ENCODE peak calls at places on chromosomes 1 and 21, in six cellular contexts. N is cardiac fibroblast, A is suprapubic skin, E is spleen, G is RPMI8226, J is IMR-90. K is an unnamed sample.

GRCh38 chr1:94416901-94417701 is 1.1 kb upstream of the ABCD3 start:
- DNase-seq in N (peak), G (no peak), J (peak), E (no peak), A (no peak), K (peak)

GRCh38 chr1:24541711-24542346 is 14.1 kb upstream of the NCMAP start:
- DNase-seq in E (no peak), N (no peak), A (no peak), J (no peak), G (no peak), K (no peak)

GRCh38 chr1:215710340-215710971 is 143.4 kb downstream of the KCTD3 start:
- DNase-seq in G (peak), J (peak), E (no peak), A (no peak), N (peak), K (peak)

GRCh38 chr1:12359734-12360133 is 129.9 kb downstream of the VPS13D start:
- DNase-seq in G (peak), J (no peak), A (no peak), N (no peak), E (no peak), K (no peak)

GRCh38 chr1:3898994-3899775 is 887 bp downstream of the C1orf174 start:
- DNase-seq in E (peak), N (peak), A (no peak), G (peak), J (no peak), K (no peak)

GRCh38 chr1:61980561-61980960 is 214.1 kb upstream of the L1TD1 start:
- DNase-seq in N (peak), E (no peak), J (no peak), G (no peak), A (no peak), K (peak)

GRCh38 chr1:184114818-184115398 is 63.4 kb downstream of the TSEN15 start:
- DNase-seq in N (no peak), J (no peak), E (no peak), G (no peak), A (no peak), K (no peak)

GRCh38 chr1:162230517-162230916 is 146.1 kb downstream of the SPATA46 start:
- DNase-seq in N (no peak), E (no peak), A (no peak), G (no peak), J (no peak), K (no peak)

GRCh38 chr1:33163621-33164071 is 18.2 kb downstream of the TRIM62 start:
- DNase-seq in J (peak), G (no peak), A (no peak), N (peak), E (no peak), K (peak)

GRCh38 chr1:153538315-153538821 is 2.4 kb downstream of the S100A5 start:
- DNase-seq in A (no peak), N (no peak), E (peak), J (peak), G (peak), K (no peak)

GRCh38 chr1:165898837-165899236 is 71.4 kb downstream of the UCK2 start:
- DNase-seq in J (peak), G (no peak), N (peak), E (no peak), A (no peak), K (peak)

GRCh38 chr21:35861656-35862055 is 198.7 kb downstream of the SETD4 start:
- DNase-seq in G (no peak), A (no peak), E (no peak), N (no peak), J (peak), K (no peak)

GRCh38 chr21:38303300-38303699 is 46.5 kb downstream of the KCNJ15 start:
- DNase-seq in J (peak), G (no peak), N (peak), A (peak), E (no peak), K (peak)

GRCh38 chr1:37028981-37029617 is 5.2 kb downstream of the GRIK3 start:
- DNase-seq in N (no peak), J (no peak), A (no peak), G (peak), E (no peak), K (no peak)

K was measured in brain microvascular endothelial cell.